ENCODE peak calls at places on chromosome 7, in ten cellular contexts. G, F, V, L, X, J, T, M, I and U are unnamed samples.

GRCh38 chr7:88111842-88112385 is 107.9 kb downstream of the SRI start:
- DNase-seq in X (no peak), I (no peak), F (no peak), L (no peak), V (no peak), T (no peak), J (no peak), M (peak), G (no peak), U (no peak)

GRCh38 chr7:103797647-103798307 is 191.7 kb downstream of the RELN start:
- DNase-seq in J (no peak), L (no peak), I (no peak), F (no peak), G (no peak), X (no peak), V (no peak), M (no peak), T (no peak), U (no peak)

GRCh38 chr7:5824297-5824610 is 42.8 kb upstream of the RNF216 start:
- DNase-seq in F (no peak), M (no peak), T (no peak), G (no peak), L (no peak), J (no peak), I (no peak), V (no peak), X (no peak), U (peak)

GRCh38 chr7:76314042-76314721 is 11.7 kb downstream of the HSPB1 start:
- DNase-seq in J (peak), T (peak), I (peak), L (peak), F (peak), V (peak), G (peak), X (peak), M (peak), U (peak)

GRCh38 chr7:23759556-23760391 is 49.8 kb downstream of the STK31 start:
- DNase-seq in J (no peak), M (no peak), V (no peak), G (peak), L (no peak), I (no peak), F (no peak), T (no peak), X (no peak), U (no peak)

GRCh38 chr7:23712368-23713284 is 2.6 kb downstream of the STK31 start:
- DNase-seq in M (peak), J (no peak), L (no peak), X (no peak), V (peak), G (peak), F (no peak), T (no peak), I (no peak), U (no peak)

GRCh38 chr7:125504848-125505247 is 575.2 kb upstream of the POT1 start:
- DNase-seq in L (no peak), T (no peak), F (no peak), I (no peak), X (no peak), J (no peak), M (no peak), G (no peak), V (no peak), U (no peak)

GRCh38 chr7:107687656-107688055 is 27.0 kb downstream of the SLC26A4 start:
- DNase-seq in F (no peak), V (no peak), T (no peak), M (no peak), X (no peak), J (no peak), L (no peak), I (no peak), G (no peak), U (no peak)

GRCh38 chr7:116438274-116438673 is 61.3 kb upstream of the CAV2 start:
- DNase-seq in G (no peak), J (no peak), I (peak), L (no peak), F (no peak), X (no peak), M (peak), V (peak), T (no peak), U (no peak)
- TF ChIP-seq CTCF in G (peak), J (no peak), I (peak), L (no peak), F (no peak), X (no peak), M (no peak), V (peak), T (no peak), U (no peak)

DNA sequence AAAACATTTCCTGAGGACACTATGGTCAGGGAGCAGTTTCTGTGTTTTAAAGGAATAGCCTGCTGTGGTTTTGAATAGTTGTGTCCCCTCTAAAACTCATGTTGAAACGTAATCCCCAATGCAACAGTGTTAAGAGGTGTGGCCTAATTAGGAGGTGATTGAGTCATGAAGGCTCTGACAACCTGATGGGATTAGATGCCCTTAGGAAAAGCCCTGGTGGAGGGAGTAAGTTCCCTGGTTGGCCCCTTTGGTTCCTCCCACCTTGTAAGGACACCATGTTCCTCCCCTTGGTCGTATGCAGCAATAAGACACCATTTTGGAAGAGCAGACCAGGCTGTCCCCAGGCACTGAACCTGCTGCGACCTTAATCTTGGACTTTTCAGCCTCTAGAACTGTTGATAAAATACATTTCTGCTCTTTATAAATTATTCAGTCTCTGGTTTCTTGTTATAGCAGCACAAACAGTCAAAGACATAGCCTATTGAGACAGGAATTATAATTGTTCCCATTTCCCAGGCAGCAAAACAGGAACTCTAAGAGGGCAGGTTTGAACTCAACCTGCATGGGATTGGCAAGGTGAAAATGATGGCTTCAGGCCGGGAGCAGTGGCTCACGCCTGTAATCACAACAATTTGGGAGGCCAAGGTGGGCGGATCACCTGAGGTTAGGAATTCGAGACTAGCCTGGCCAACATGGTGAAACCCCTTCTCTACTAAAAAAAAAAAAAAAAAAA is 20.5 kb upstream of the TNS3 start:
- DNase-seq in L (no peak), F (no peak), V (no peak), T (no peak), J (no peak), G (no peak), I (no peak), X (no peak), M (no peak), U (no peak)
- H3K27ac ChIP-seq in L (no peak), F (no peak), V (peak), T (no peak), J (no peak), G (no peak), I (no peak), X (no peak), M (no peak), U (peak)

GRCh38 chr7:22364023-22364422 is 7.1 kb upstream of the RAPGEF5 start:
- DNase-seq in I (no peak), X (no peak), V (no peak), J (no peak), T (no peak), M (no peak), G (no peak), F (no peak), L (no peak), U (no peak)
- H3K4me3 ChIP-seq in I (no peak), X (no peak), V (no peak), J (no peak), T (no peak), M (no peak), G (no peak), F (no peak), L (no peak), U (no peak)

GRCh38 chr7:37684927-37685326 is 1.4 kb downstream of the GPR141 start:
- DNase-seq in J (no peak), T (no peak), F (no peak), M (no peak), X (no peak), V (no peak), I (no peak), L (no peak), G (no peak), U (no peak)
- TF ChIP-seq CTCF in J (no peak), T (no peak), F (no peak), M (no peak), X (no peak), V (no peak), I (no peak), L (no peak), G (no peak), U (no peak)

GRCh38 chr7:149285581-149285975 is 23.6 kb downstream of the ZNF783 start:
- DNase-seq in J (peak), F (no peak), G (peak), T (peak), X (no peak), M (peak), L (no peak), V (peak), I (peak), U (no peak)
- H3K27ac ChIP-seq in J (no peak), F (no peak), G (no peak), T (no peak), X (no peak), M (peak), L (peak), V (peak), I (peak), U (no peak)

DNA sequence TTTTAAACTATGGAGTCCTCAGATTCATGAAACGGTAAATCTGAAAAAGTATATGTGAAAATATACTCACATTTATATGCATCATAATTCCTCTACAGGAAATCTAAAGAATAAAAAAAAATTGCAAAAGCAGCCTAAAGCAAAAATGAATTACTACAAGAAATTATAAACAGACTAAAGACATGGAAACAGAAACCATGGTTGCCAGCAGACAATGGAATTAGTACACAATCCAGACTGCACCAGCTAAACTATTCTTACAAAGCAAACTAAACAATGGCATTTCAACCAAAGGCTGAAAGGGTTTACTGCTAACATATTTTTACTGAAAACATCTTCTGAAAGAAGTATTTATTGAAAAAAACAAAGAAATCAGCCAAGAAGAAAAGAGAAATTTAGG is 51.6 kb downstream of the COL28A1 start:
- DNase-seq in L (no peak), M (no peak), F (no peak), X (no peak), V (no peak), I (no peak), T (no peak), G (no peak), J (no peak), U (no peak)
- H3K4me3 ChIP-seq in L (no peak), M (no peak), F (no peak), X (no peak), V (no peak), I (no peak), T (no peak), G (no peak), J (no peak), U (no peak)